ENCODE peak calls at places on chromosomes 16 and 17, in four cellular contexts. K is GM12878; W is fibroblast of lung; H is CD4-positive, alpha-beta T cell. Y is an unnamed sample.

GRCh38 chr17:10668771-10669170 is 11.7 kb upstream of the MYH3 start:
- DNase-seq in W (peak), K (no peak), H (no peak), Y (no peak)

GRCh38 chr16:56647641-56648431 is 3.9 kb upstream of the MT1B start:
- DNase-seq in K (no peak), W (no peak), H (no peak), Y (no peak)

GRCh38 chr16:5966004-5966403 is 868.4 kb upstream of the EEF2KMT start:
- DNase-seq in H (no peak), W (no peak), K (no peak), Y (no peak)

GRCh38 chr16:995087-995486 is 13.5 kb downstream of the SOX8 start:
- DNase-seq in H (no peak), K (no peak), W (peak), Y (no peak)

GRCh38 chr16:21222495-21223337 is 10.8 kb upstream of the ANKS4B start:
- DNase-seq in H (no peak), W (no peak), K (no peak), Y (no peak)

GRCh38 chr16:49754495-49755290 is 101.2 kb downstream of the ZNF423 start:
- DNase-seq in K (no peak), H (no peak), W (peak), Y (peak)

GRCh38 chr17:5587431-5588032 is 3.2 kb upstream of the NLRP1 start:
- DNase-seq in H (no peak), W (peak), K (no peak), Y (peak)

GRCh38 chr16:56349086-56349415 is 76.3 kb downstream of the AMFR start:
- DNase-seq in W (no peak), K (no peak), H (no peak), Y (no peak)

GRCh38 chr16:88639231-88640038 is 1.1 kb downstream of the IL17C start:
- DNase-seq in K (no peak), W (no peak), H (no peak), Y (no peak)

GRCh38 chr17:79837888-79838540 is 1.2 kb downstream of the CBX4 start:
- DNase-seq in W (no peak), H (peak), K (no peak), Y (no peak)

GRCh38 chr17:45825792-45826191 is 18.9 kb upstream of the SPPL2C start:
- DNase-seq in W (no peak), H (no peak), K (no peak), Y (no peak)

GRCh38 chr16:84375773-84376172 is 7.4 kb downstream of the ATP2C2 start:
- DNase-seq in K (no peak), W (no peak), H (no peak), Y (no peak)

GRCh38 chr17:21374455-21375161 is 1.5 kb upstream of the KCNJ12 start:
- DNase-seq in K (no peak), W (no peak), H (no peak), Y (no peak)

GRCh38 chr17:21373034-21373433 is 3.1 kb upstream of the KCNJ12 start:
- DNase-seq in K (no peak), H (no peak), W (no peak), Y (no peak)

GRCh38 chr17:21375162-21375560 is 996 bp upstream of the KCNJ12 start:
- DNase-seq in W (no peak), H (no peak), K (no peak), Y (no peak)

GRCh38 chr17:21372256-21372954 is 3.8 kb upstream of the KCNJ12 start:
- DNase-seq in K (no peak), H (no peak), W (no peak), Y (no peak)

DNA sequence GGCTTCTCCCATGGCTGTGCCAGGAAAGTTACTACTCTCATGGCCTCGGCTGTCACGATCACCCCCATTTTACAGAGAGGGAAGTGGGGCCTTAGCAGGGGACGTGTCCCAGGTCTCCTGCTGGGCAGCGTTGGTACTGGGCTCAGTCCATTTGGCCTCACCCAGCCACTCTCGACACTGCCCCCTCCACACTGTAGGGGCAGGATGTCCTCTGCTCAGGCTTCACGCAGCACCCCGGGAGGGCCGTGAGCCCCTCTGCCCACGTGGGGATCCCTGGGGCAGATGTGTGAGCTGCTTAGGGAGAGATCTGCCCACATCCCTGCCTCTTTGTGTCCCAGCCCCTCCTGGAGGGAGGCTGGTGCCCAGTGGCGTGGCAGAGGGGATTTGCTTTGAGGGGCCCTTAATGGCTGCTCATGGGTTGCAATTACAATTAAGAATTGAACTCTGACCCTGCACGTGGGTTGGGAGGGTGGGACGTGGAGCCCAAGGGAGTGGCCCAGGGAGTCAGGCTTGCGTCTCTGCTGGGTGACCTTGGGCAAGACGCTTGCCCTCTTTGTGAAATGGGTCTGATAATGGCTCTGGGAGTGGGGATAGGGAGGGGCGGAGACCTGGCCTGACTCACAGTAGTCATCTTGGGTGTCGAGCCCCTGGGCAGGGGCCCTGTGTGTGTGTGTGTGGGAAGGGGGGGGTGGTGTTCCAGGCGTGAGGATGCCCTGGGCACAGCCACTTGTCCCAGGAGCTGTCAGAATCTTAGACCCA is 2.3 kb upstream of the KCNJ12 start:
- DNase-seq in K (no peak), W (no peak), H (no peak), Y (no peak)
- TF ChIP-seq CTCF in K (no peak), W (no peak), H (no peak), Y (no peak)

DNA sequence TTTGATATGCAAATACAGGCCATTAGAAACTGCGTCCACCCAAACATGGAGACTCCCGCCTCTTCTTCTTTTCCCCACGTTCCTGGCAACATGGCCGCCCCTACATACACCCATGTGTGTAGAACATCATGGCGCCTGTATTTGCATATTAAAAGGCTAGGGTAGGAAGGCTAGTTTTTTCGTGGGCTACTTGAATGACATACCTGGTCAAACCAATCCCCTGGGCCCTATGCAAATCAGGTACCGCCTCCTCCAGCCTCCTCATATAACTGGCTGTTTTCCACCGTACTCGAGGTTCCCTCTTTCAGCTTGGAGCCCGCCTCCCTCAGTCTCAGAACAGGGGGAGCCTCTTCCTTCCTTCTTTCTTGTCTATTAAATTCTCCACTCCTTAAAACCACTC is 840 bp upstream of the CD300LB start:
- DNase-seq in W (no peak), K (no peak), H (peak), Y (no peak)
- TF ChIP-seq CTCF in W (no peak), K (no peak), H (no peak), Y (no peak)

GRCh38 chr17:73901249-73901648 is 257.0 kb upstream of the SDK2 start:
- DNase-seq in W (no peak), K (no peak), H (no peak), Y (no peak)

GRCh38 chr17:73900516-73900915 is 256.3 kb upstream of the SDK2 start:
- DNase-seq in W (no peak), H (no peak), K (no peak), Y (no peak)

GRCh38 chr17:73902416-73903181 is 258.4 kb upstream of the SDK2 start:
- DNase-seq in K (no peak), W (no peak), H (no peak), Y (peak)

GRCh38 chr17:73899839-73900238 is 255.6 kb upstream of the SDK2 start:
- DNase-seq in H (no peak), W (no peak), K (no peak), Y (no peak)

DNA sequence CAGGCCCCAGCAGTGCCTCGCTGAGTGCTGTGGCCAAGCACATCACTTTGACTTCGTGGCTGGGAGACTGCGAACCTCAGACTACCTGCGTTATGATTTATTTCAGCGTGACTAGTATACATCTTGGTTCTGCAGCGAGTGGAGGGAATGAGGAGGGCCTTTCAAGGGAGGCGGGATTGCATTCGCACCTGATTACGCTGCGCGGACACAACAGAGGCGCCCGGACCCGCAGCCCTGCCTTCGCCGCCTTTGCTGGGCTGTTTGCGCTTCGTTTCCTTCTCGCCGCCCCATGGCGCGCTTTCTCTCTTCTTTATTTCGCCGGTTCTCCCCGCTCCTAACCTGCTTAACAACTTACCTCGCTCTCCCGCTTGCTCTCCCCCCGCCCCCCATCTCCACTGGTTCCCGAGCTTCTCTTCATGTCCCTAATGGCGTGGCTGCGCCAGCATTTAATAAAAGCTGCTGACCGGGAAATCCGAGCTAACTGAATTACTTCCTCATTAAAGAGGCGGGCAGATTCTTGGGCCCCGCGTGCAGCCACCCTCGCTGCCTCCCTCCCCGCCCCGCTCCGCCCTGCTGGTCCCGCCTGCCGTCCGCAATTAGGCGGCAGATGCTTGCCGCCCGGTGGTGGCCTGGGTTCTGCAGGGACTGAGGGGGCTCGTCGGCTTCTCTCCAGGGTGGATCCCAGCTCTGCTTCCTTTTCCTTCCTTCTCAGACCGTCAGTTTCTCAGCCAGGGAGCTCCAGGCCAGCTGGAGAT is 257.6 kb upstream of the SDK2 start:
- DNase-seq in K (no peak), H (no peak), W (no peak), Y (peak)
- TF ChIP-seq CTCF in K (no peak), H (no peak), W (no peak), Y (no peak)

DNA sequence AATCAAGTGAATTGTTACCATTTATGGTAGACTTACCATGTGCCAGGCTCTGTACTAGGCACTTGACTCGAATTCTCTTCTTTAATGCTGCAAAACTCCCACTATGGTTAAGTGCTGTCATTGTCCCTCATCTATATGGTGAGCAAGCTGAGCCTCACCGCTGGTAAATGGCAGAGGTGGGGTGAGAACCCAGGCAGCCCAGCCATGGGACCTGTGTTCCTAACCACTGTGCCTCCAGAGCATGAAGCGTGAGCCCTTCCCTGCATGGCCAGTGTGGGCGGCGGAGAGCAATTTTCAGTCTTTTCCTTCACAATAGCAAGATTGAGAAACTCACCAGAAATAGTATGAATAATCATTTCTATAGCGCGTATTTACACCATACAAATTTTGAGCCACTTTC is 9.1 kb downstream of the BFAR start:
- DNase-seq in H (no peak), K (no peak), W (no peak), Y (no peak)
- TF ChIP-seq CTCF in H (no peak), K (no peak), W (no peak), Y (no peak)

GRCh38 chr16:10942352-10943297 is at the start of gene DEXI:
- DNase-seq in H (peak), W (peak), K (peak), Y (peak)

GRCh38 chr16:10945065-10945787 is 862 bp downstream of the CLEC16A start:
- DNase-seq in W (no peak), K (no peak), H (no peak), Y (no peak)

GRCh38 chr16:10946308-10946707 is 1.9 kb downstream of the CLEC16A start:
- DNase-seq in H (no peak), W (no peak), K (no peak), Y (no peak)

GRCh38 chr16:10947211-10947787 is 2.9 kb downstream of the CLEC16A start:
- DNase-seq in H (no peak), W (no peak), K (no peak), Y (no peak)

DNA sequence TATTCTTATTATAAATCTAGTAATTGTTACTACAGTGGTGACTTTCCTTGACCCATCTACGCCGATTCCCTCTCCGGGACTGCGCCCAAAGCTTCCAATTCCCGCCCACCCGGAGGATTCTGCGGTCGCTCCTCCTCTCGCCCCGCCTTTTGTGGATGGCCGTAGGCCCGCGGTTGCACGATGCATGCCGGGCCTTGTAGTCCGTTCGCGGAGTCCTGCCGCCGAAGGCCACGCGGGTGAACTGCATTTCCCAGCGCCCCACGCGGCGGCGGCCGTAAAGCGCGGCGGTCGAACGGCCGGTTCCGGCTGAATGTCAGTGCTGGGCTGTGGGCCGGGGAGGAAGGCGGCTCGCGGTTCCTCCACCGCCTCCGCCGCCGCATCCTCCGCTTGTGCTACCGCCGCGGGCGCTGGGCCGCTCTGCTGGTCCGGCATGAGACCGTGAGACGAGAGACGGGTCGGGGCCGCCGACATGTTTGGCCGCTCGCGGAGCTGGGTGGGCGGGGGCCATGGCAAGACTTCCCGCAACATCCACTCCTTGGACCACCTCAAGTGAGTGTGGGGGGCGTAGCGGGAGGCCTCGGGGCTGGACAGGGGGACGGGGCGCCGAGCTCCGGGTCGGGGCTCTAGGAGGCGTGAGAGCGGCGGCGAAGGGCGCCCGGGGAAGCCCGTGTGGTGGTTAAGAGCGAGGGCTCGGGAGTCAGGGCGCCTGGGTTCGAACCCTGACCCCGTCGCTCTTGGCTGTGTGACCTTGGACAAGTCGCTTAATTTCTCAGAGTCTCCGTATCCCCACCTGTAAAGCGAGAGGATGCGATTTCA is at the start of gene CLEC16A:
- DNase-seq in K (peak), H (peak), W (peak), Y (peak)
- TF ChIP-seq CTCF in K (no peak), H (no peak), W (no peak), Y (peak)

GRCh38 chr17:29117440-29117753 is 62.8 kb downstream of the MYO18A start:
- DNase-seq in H (no peak), K (no peak), W (no peak), Y (no peak)
- TF ChIP-seq CTCF in H (peak), K (no peak), W (no peak), Y (peak)

GRCh38 chr16:71894229-71894920 is 956 bp upstream of the IST1 start:
- DNase-seq in K (no peak), H (peak), W (peak), Y (peak)
- TF ChIP-seq CTCF in K (no peak), H (no peak), W (no peak), Y (no peak)